ENCODE peak calls at places on chromosomes 1 and 21, in seven cellular contexts. O, K, F, M, I, T and B are unnamed samples.

GRCh38 chr1:177281901-177282300 is 111.1 kb downstream of the BRINP2 start:
- DNase-seq in O (no peak), K (no peak), F (no peak), M (no peak), I (no peak), T (no peak), B (no peak)

GRCh38 chr1:118254001-118254400 is 69.0 kb upstream of the SPAG17 start:
- DNase-seq in O (no peak), K (no peak), F (no peak), M (no peak), I (no peak), T (no peak), B (no peak)

GRCh38 chr1:147579532-147580199 is 38.4 kb downstream of the BCL9 start:
- DNase-seq in O (peak), K (no peak), F (no peak), M (no peak), I (peak), T (no peak), B (no peak)

GRCh38 chr1:211885746-211886522 is 55.4 kb upstream of the LPGAT1 start:
- DNase-seq in O (no peak), K (no peak), F (no peak), M (no peak), I (peak), T (no peak), B (no peak)

GRCh38 chr1:108767115-108767514 is 20.6 kb downstream of the STXBP3 start:
- DNase-seq in O (no peak), K (no peak), F (no peak), M (no peak), I (no peak), T (no peak), B (no peak)

GRCh38 chr1:110206261-110206660 is 3.9 kb upstream of the KCNC4 start:
- DNase-seq in O (no peak), K (no peak), F (no peak), M (no peak), I (no peak), T (no peak), B (no peak)

GRCh38 chr21:26320541-26320940 is 150.0 kb upstream of the APP start:
- DNase-seq in O (no peak), K (no peak), F (no peak), M (no peak), I (no peak), T (no peak), B (no peak)

GRCh38 chr1:157272899-157273774 is 134.9 kb upstream of the ETV3 start:
- DNase-seq in O (no peak), K (no peak), F (no peak), M (no peak), I (no peak), T (no peak), B (no peak)

GRCh38 chr21:43312751-43313169 is 114.2 kb downstream of the SIK1 start:
- DNase-seq in O (no peak), K (no peak), F (no peak), M (no peak), I (no peak), T (peak), B (no peak)

GRCh38 chr1:6348511-6349191 is 44.9 kb downstream of the ACOT7 start:
- DNase-seq in O (peak), K (peak), F (no peak), M (no peak), I (peak), T (no peak), B (no peak)

GRCh38 chr1:29633271-29633615 is 396.9 kb downstream of the PTPRU start:
- DNase-seq in O (no peak), K (no peak), F (no peak), M (no peak), I (no peak), T (no peak), B (no peak)

GRCh38 chr1:63122051-63122450 is 200.3 kb upstream of the FOXD3 start:
- DNase-seq in O (no peak), K (no peak), F (no peak), M (no peak), I (no peak), T (no peak), B (no peak)

GRCh38 chr1:91053630-91054029 is 31.8 kb upstream of the ZNF644 start:
- DNase-seq in O (no peak), K (no peak), F (no peak), M (no peak), I (no peak), T (no peak), B (no peak)

GRCh38 chr1:227889863-227890405 is 57.8 kb downstream of the WNT9A start:
- DNase-seq in O (no peak), K (no peak), F (no peak), M (no peak), I (no peak), T (no peak), B (no peak)

GRCh38 chr1:54540891-54541290 is 7.1 kb upstream of the ACOT11 start:
- DNase-seq in O (no peak), K (no peak), F (no peak), M (no peak), I (no peak), T (no peak), B (no peak)

GRCh38 chr1:193831465-193831864 is 645.1 kb upstream of the B3GALT2 start:
- DNase-seq in O (no peak), K (no peak), F (no peak), M (no peak), I (no peak), T (no peak), B (no peak)
- H3K4me3 ChIP-seq in O (no peak), K (no peak), F (no peak), M (no peak), I (no peak), T (no peak), B (no peak)

GRCh38 chr1:113055570-113055969 is 17.4 kb upstream of the LRIG2 start:
- DNase-seq in O (no peak), K (no peak), F (no peak), M (no peak), I (no peak), T (no peak), B (no peak)

GRCh38 chr1:113058861-113059441 is 14.0 kb upstream of the LRIG2 start:
- DNase-seq in O (no peak), K (no peak), F (no peak), M (no peak), I (no peak), T (no peak), B (no peak)

GRCh38 chr1:113053344-113054138 is 19.5 kb upstream of the LRIG2 start:
- DNase-seq in O (no peak), K (no peak), F (no peak), M (no peak), I (no peak), T (no peak), B (no peak)

GRCh38 chr1:113057006-113057405 is 16.0 kb upstream of the LRIG2 start:
- DNase-seq in O (no peak), K (no peak), F (no peak), M (no peak), I (no peak), T (peak), B (no peak)
- TF ChIP-seq CTCF in O (no peak), K (no peak), F (no peak), M (no peak), I (no peak), T (no peak), B (no peak)

GRCh38 chr1:166843322-166843721 is 4.0 kb downstream of the POGK start:
- DNase-seq in O (no peak), K (no peak), F (no peak), M (no peak), I (no peak), T (no peak), B (no peak)
- H3K4me3 ChIP-seq in O (no peak), K (no peak), F (peak), M (no peak), I (no peak), T (no peak), B (no peak)

GRCh38 chr1:156257711-156258110 is 9.9 kb upstream of the PAQR6 start:
- DNase-seq in O (no peak), K (peak), F (no peak), M (no peak), I (no peak), T (no peak), B (no peak)

GRCh38 chr1:156260896-156261295 is 13.0 kb upstream of the PAQR6 start:
- DNase-seq in O (no peak), K (no peak), F (no peak), M (no peak), I (no peak), T (no peak), B (no peak)

GRCh38 chr1:156258859-156259258 is 11.0 kb upstream of the PAQR6 start:
- DNase-seq in O (no peak), K (no peak), F (no peak), M (no peak), I (no peak), T (no peak), B (no peak)

GRCh38 chr1:156262461-156263287 is 14.8 kb upstream of the PAQR6 start:
- DNase-seq in O (peak), K (no peak), F (no peak), M (peak), I (no peak), T (no peak), B (peak)

DNA sequence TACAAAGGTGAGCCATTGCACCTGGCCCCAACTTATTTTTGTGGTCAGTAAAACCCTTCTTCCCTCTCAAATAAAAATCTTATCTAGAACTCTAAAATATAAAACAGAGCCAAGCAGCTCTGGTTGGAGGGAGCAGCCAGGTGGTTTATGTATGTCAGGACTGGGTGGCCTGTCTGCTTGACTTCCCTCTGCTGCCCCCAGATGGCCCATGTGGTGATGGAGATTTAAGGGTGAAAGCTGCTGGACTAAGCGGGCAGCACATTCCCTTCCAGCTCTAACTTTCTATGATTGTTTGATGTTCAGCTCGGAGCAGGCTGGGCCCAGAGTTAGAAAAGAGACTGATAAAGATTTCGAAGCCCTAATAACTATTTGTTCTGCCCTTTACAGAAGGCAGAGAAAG is 11.9 kb upstream of the PAQR6 start:
- DNase-seq in O (peak), K (no peak), F (no peak), M (no peak), I (peak), T (no peak), B (no peak)
- TF ChIP-seq CTCF in O (peak), K (no peak), F (no peak), M (no peak), I (peak), T (peak), B (no peak)

GRCh38 chr1:226085675-226086074 is 23.2 kb downstream of the H3-3A start:
- DNase-seq in O (no peak), K (no peak), F (no peak), M (no peak), I (no peak), T (no peak), B (no peak)

GRCh38 chr1:226083303-226084101 is 21.0 kb downstream of the H3-3A start:
- DNase-seq in O (peak), K (peak), F (peak), M (no peak), I (peak), T (peak), B (no peak)

GRCh38 chr1:226082959-226083302 is 20.4 kb downstream of the H3-3A start:
- DNase-seq in O (peak), K (peak), F (no peak), M (no peak), I (peak), T (peak), B (no peak)

GRCh38 chr1:226078336-226078735 is 15.8 kb downstream of the H3-3A start:
- DNase-seq in O (no peak), K (no peak), F (no peak), M (no peak), I (no peak), T (no peak), B (no peak)

DNA sequence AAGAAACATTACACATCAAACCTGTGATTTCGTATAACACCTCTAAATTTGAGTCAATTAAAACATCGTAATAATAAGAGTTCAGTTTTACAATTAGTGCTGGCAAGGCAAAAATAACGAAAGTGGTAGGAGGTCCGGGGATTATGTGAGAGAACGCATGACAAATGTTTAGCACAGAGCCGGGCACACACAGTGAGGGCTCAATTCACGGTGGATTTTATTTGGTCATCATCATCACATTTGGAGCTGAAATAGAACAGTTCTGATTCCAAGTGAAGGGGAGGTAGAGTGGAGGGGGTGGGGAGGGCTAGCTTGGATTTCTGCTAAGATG is 20.0 kb downstream of the H3-3A start:
- DNase-seq in O (no peak), K (no peak), F (no peak), M (no peak), I (no peak), T (no peak), B (no peak)
- H3K4me3 ChIP-seq in O (peak), K (peak), F (peak), M (peak), I (peak), T (peak), B (peak)

GRCh38 chr21:44711327-44712202 is at the start of gene TSPEAR:
- DNase-seq in O (no peak), K (no peak), F (no peak), M (no peak), I (no peak), T (no peak), B (no peak)
- TF ChIP-seq CTCF in O (no peak), K (no peak), F (no peak), M (no peak), I (no peak), T (no peak), B (no peak)

GRCh38 chr1:2212167-2212541 is 16.0 kb upstream of the SKI start:
- DNase-seq in O (no peak), K (no peak), F (no peak), M (no peak), I (no peak), T (no peak), B (no peak)
- H3K4me3 ChIP-seq in O (no peak), K (no peak), F (peak), M (peak), I (peak), T (no peak), B (peak)

GRCh38 chr1:951364-951763 is 7.7 kb downstream of the NOC2L start:
- DNase-seq in O (peak), K (no peak), F (no peak), M (no peak), I (peak), T (no peak), B (no peak)
- TF ChIP-seq CTCF in O (peak), K (peak), F (no peak), M (peak), I (peak), T (no peak), B (peak)